ENCODE peak calls at places on chromosomes 6 and 20, in four cellular contexts. N is endodermal cell, W is MM.1S, S is astrocyte of the cerebellum. H is an unnamed sample.

GRCh38 chr6:163780993-163781392 is 366.5 kb downstream of the QKI start:
- DNase-seq in S (peak), N (peak), W (no peak), H (no peak)

GRCh38 chr20:47295921-47296426 is 60.5 kb downstream of the ZMYND8 start:
- DNase-seq in S (no peak), W (no peak), N (no peak), H (no peak)

GRCh38 chr6:82006027-82006738 is 241.4 kb downstream of the IBTK start:
- DNase-seq in W (peak), N (peak), S (no peak), H (no peak)

GRCh38 chr6:93817937-93818336 is 398.6 kb upstream of the EPHA7 start:
- DNase-seq in S (no peak), W (no peak), N (no peak), H (no peak)

GRCh38 chr6:11815231-11815630 is 36.6 kb upstream of the ADTRP start:
- DNase-seq in S (no peak), N (no peak), W (no peak), H (no peak)

GRCh38 chr20:61352381-61353260 is 100.6 kb downstream of the CDH4 start:
- DNase-seq in N (peak), W (no peak), S (no peak), H (no peak)

GRCh38 chr6:48087448-48087847 is 23.5 kb downstream of the PTCHD4 start:
- DNase-seq in S (no peak), W (no peak), N (no peak), H (no peak)

GRCh38 chr20:53009979-53010735 is 38.0 kb downstream of the TSHZ2 start:
- DNase-seq in W (no peak), S (no peak), N (no peak), H (no peak)

GRCh38 chr6:55980627-55981211 is 105.3 kb upstream of the BMP5 start:
- DNase-seq in S (peak), W (peak), N (peak), H (peak)

GRCh38 chr6:75266716-75267291 is 17.8 kb downstream of the TMEM30A start:
- DNase-seq in S (no peak), N (no peak), W (peak), H (peak)

GRCh38 chr20:19211661-19212523 is 550 bp upstream of the SLC24A3 start:
- DNase-seq in W (no peak), S (no peak), N (peak), H (peak)

GRCh38 chr20:4956200-4956810 is 45.0 kb downstream of the SLC23A2 start:
- DNase-seq in S (no peak), W (peak), N (no peak), H (peak)

GRCh38 chr6:156949376-156949775 is 172.2 kb downstream of the ARID1B start:
- DNase-seq in S (peak), W (no peak), N (no peak), H (no peak)

GRCh38 chr6:44250067-44250717 is 3.3 kb downstream of the HSP90AB1 start:
- DNase-seq in N (no peak), W (no peak), S (no peak), H (no peak)

GRCh38 chr6:167399599-167399998 is 74.7 kb downstream of the TTLL2 start:
- DNase-seq in N (peak), W (no peak), S (no peak), H (no peak)

GRCh38 chr6:154758125-154758524 is 24.9 kb downstream of the SCAF8 start:
- DNase-seq in N (no peak), S (no peak), W (no peak), H (no peak)

GRCh38 chr6:44487611-44488010 is 100.1 kb downstream of the CDC5L start:
- DNase-seq in N (no peak), W (no peak), S (no peak), H (no peak)

GRCh38 chr6:42450314-42451145 is 1.2 kb downstream of the TRERF1 start:
- DNase-seq in S (no peak), N (peak), W (no peak), H (no peak)

GRCh38 chr6:107185570-107185969 is 70.3 kb upstream of the BEND3 start:
- DNase-seq in N (peak), W (no peak), S (no peak), H (no peak)

GRCh38 chr6:36357872-36358234 is 21.2 kb upstream of the BNIP5 start:
- DNase-seq in N (no peak), W (no peak), S (no peak), H (no peak)

GRCh38 chr6:17313971-17314370 is 32.8 kb downstream of the RBM24 start:
- DNase-seq in S (no peak), W (no peak), N (no peak), H (no peak)

GRCh38 chr20:5658897-5659296 is 91.3 kb upstream of the SHLD1 start:
- DNase-seq in W (no peak), S (peak), N (no peak), H (peak)

GRCh38 chr20:43463133-43463863 is 5.6 kb downstream of the SRSF6 start:
- DNase-seq in W (no peak), N (no peak), S (no peak), H (no peak)

GRCh38 chr6:27145731-27146455 is 101.6 kb upstream of the PRSS16 start:
- DNase-seq in S (peak), W (peak), N (peak), H (peak)

GRCh38 chr6:79694623-79695311 is 63.6 kb downstream of the SH3BGRL2 start:
- DNase-seq in W (no peak), N (peak), S (no peak), H (no peak)

GRCh38 chr20:4469910-4470309 is 251.8 kb upstream of the PRND start:
- DNase-seq in S (no peak), N (no peak), W (no peak), H (no peak)

GRCh38 chr6:148440877-148441453 is 98.3 kb downstream of the SASH1 start:
- DNase-seq in N (peak), W (no peak), S (peak), H (no peak)

GRCh38 chr6:44416103-44416502 is 28.6 kb downstream of the CDC5L start:
- DNase-seq in S (no peak), N (no peak), W (no peak), H (no peak)

GRCh38 chr6:150286919-150287318 is 81.9 kb upstream of the IYD start:
- DNase-seq in W (no peak), N (no peak), S (no peak), H (no peak)

GRCh38 chr6:28383235-28384142 is 16.1 kb downstream of the ZSCAN12 start:
- DNase-seq in S (peak), N (peak), W (peak), H (peak)

GRCh38 chr20:47054945-47055344 is 160.3 kb downstream of the EYA2 start:
- DNase-seq in S (no peak), W (no peak), N (no peak), H (no peak)

GRCh38 chr6:53178837-53179432 is 30.3 kb upstream of the GCM1 start:
- DNase-seq in N (no peak), S (no peak), W (no peak), H (no peak)

GRCh38 chr6:33914519-33915120 is 110.8 kb upstream of the MLN start:
- DNase-seq in W (no peak), S (no peak), N (no peak), H (peak)

GRCh38 chr6:108165714-108166663 is at the start of gene NR2E1:
- DNase-seq in S (no peak), N (peak), W (no peak), H (no peak)

GRCh38 chr20:39089029-39089428 is 126.9 kb downstream of the DHX35 start:
- DNase-seq in W (no peak), S (no peak), N (no peak), H (no peak)

GRCh38 chr6:25882066-25882496 is 8.0 kb upstream of the SLC17A3 start:
- DNase-seq in W (peak), N (peak), S (no peak), H (peak)
- TF ChIP-seq CTCF in W (peak), N (peak), S (no peak), H (peak)

DNA sequence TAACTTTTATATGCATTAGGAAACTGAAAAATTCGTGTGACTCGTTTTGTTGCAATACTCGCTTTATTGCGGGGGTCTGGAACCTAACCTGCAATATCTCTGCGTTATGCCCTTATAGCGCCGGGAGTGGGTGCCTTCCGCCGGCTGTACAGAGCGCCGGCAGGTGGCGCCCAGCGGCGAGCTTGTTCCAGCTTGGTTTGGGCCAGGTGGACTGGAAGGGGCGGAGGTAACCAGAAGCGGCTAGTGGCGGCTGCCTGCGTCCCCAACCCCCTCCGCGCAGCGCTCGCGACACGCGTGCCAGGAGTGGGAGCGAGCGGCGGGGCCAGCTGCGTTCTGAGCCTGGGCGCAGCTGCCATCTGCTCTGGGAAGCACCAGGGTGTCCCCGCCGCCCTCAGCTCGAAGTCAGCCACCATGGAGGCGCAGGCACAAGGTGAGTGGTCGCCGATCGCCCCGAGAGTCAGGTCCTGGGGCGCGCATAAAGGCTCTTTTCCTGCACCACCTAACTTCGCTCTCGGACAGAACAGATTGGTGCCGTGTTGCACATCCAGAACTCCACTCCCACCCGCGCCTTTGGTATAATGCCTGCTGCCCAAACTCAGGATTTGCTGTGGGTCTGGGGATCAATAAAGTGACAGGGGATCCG is at the start of gene TPD52L1:
- DNase-seq in W (peak), N (peak), S (peak), H (peak)
- TF ChIP-seq CTCF in W (peak), N (peak), S (peak), H (peak)

DNA sequence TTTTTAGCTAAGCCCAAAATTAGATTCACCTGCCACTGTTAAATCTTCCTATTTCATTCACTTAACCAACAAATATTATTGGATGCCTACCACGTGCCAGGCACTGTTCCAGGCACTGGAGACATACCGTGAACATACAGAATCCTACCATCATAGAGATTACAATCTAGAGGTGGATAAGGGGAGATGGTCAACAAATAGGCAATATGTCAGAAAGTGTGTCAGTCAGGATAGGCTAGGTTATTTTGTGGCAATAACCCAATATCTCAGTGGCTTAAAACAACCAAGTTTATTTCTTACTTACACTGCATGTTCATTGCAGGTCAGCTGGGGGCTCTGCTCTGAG is 58.7 kb upstream of the REV3L start:
- DNase-seq in S (no peak), W (no peak), N (no peak), H (no peak)
- TF ChIP-seq CTCF in S (no peak), W (no peak), N (no peak), H (no peak)

DNA sequence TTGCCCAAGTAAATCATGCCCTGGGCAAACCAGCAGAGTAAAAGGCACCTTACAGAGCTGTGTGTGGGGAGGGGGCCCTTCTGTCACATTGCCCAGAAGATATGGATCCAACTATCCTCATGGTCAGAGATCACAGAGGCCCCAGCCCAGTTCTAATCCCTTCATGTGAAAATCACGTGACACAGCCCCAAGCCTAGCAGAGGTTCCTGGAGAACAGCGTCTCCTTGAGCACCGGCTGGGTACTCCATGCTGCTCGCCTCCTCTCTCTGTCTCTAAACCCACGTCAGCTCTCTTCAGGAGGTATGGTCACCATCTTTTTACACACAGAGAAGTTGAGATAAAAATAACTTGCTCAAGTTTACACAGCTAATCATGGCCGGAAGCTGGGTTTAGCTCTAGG is 230.2 kb downstream of the ANKRD60 start:
- DNase-seq in S (no peak), W (no peak), N (peak), H (no peak)
- TF ChIP-seq CTCF in S (peak), W (no peak), N (peak), H (no peak)

DNA sequence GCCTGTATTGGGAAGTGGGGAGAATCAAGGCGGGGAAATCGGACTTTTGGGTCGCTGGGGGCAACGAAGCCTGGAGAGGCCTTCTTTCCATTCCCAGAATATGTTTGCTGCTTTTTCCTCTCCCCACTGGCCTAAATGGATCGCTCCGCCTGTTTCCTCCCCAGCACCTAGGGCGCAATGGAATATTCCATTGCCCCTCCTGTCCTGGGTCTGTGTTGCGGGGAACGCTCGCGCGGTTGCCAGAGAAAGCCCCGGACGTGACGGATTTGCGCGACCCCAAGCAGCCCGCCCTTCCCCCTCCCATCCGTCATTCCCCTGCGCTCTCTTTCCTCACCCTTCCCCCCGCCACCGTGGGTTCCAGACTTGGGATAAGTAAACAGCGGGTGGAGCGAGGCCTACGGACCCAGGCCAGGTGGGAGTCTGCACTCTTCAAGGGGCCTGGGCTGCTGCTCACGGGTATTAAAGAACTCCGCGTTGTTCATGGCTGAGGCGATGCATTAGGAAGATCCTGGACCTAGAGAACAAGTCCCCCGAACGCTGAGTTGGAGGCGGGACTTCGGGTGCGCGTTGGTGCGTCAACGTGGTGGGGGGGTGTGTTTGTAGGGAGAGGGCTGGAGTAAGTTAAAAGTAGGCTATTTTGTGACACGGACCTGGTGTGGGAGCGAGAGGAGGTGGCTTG is at the start of gene PPT2:
- DNase-seq in S (peak), W (peak), N (peak), H (peak)
- TF ChIP-seq CTCF in S (no peak), W (no peak), N (no peak), H (no peak)

GRCh38 chr6:25962368-25963127 is at the start of gene TRIM38:
- DNase-seq in W (peak), N (peak), S (peak), H (peak)

GRCh38 chr6:25963426-25964123 is 973 bp downstream of the TRIM38 start:
- DNase-seq in S (no peak), N (peak), W (no peak), H (no peak)

GRCh38 chr6:25960689-25961088 is 1.9 kb upstream of the TRIM38 start:
- DNase-seq in W (no peak), S (no peak), N (no peak), H (no peak)

GRCh38 chr6:25959890-25960531 is 2.6 kb upstream of the TRIM38 start:
- DNase-seq in W (no peak), S (no peak), N (no peak), H (no peak)

GRCh38 chr6:25961619-25962367 is 809 bp upstream of the TRIM38 start:
- DNase-seq in W (peak), N (peak), S (no peak), H (no peak)
- TF ChIP-seq CTCF in W (peak), N (peak), S (no peak), H (no peak)

H was measured in GM13976.